ENCODE peak calls at places on chromosome 19, in ten cellular contexts. T, L, K, H, Z, O, D, E, M and N are unnamed samples.

GRCh38 chr19:35987571-35987896 is 7.5 kb upstream of the SDHAF1 start:
- DNase-seq in H (no peak), K (no peak), T (no peak), L (no peak), Z (no peak), D (no peak), E (no peak), M (no peak), O (no peak), N (no peak)

GRCh38 chr19:50252111-50252886 is 48.9 kb downstream of the MYH14 start:
- DNase-seq in H (no peak), O (peak), T (no peak), M (peak), L (no peak), E (peak), D (no peak), K (no peak), Z (no peak), N (peak)

GRCh38 chr19:47086280-47086679 is 27.3 kb downstream of the ZC3H4 start:
- DNase-seq in T (no peak), O (no peak), H (no peak), E (no peak), L (no peak), M (no peak), K (no peak), Z (no peak), D (no peak), N (no peak)

GRCh38 chr19:16637535-16637934 is 9.5 kb upstream of the MED26 start:
- DNase-seq in O (no peak), E (no peak), Z (no peak), H (no peak), D (no peak), K (no peak), T (no peak), M (peak), L (no peak), N (no peak)

GRCh38 chr19:1449467-1450442 is at the start of gene APC2:
- DNase-seq in T (no peak), Z (no peak), D (no peak), O (no peak), H (no peak), L (no peak), K (no peak), E (no peak), M (no peak), N (peak)

GRCh38 chr19:17778621-17779280 is 16.2 kb upstream of the B3GNT3 start:
- DNase-seq in M (no peak), K (no peak), Z (no peak), O (no peak), L (peak), E (no peak), D (no peak), H (no peak), T (no peak), N (no peak)

GRCh38 chr19:39157275-39157996 is 31.9 kb downstream of the PAK4 start:
- DNase-seq in E (no peak), O (no peak), Z (no peak), T (no peak), M (no peak), H (no peak), K (no peak), L (no peak), D (no peak), N (no peak)

GRCh38 chr19:41939861-41940442 is 11.7 kb upstream of the ERFL start:
- DNase-seq in E (no peak), K (no peak), O (no peak), L (peak), M (no peak), Z (no peak), D (no peak), T (no peak), H (no peak), N (no peak)

GRCh38 chr19:38155453-38155852 is 68.6 kb downstream of the DPF1 start:
- DNase-seq in T (no peak), D (no peak), M (no peak), L (no peak), Z (no peak), E (no peak), H (no peak), O (peak), K (no peak), N (no peak)

GRCh38 chr19:30919737-30920136 is 429.5 kb downstream of the TSHZ3 start:
- DNase-seq in H (no peak), K (no peak), D (no peak), M (no peak), L (no peak), E (no peak), O (no peak), Z (no peak), T (no peak), N (no peak)

GRCh38 chr19:38270587-38271167 is 6.3 kb downstream of the SPINT2 start:
- DNase-seq in O (peak), Z (no peak), M (no peak), T (no peak), E (no peak), K (no peak), D (no peak), L (no peak), H (no peak), N (peak)

GRCh38 chr19:33766623-33767022 is 30.0 kb upstream of the KCTD15 start:
- DNase-seq in D (no peak), O (no peak), L (no peak), H (no peak), Z (no peak), M (no peak), T (no peak), E (no peak), K (no peak), N (no peak)

GRCh38 chr19:1901940-1902404 is 3.2 kb upstream of the ADAT3 start:
- DNase-seq in L (no peak), D (peak), O (no peak), E (peak), H (peak), K (no peak), T (no peak), Z (no peak), M (peak), N (no peak)

GRCh38 chr19:4374451-4375163 is 25.7 kb downstream of the SH3GL1 start:
- DNase-seq in K (peak), D (peak), H (peak), M (peak), E (peak), Z (peak), O (peak), T (no peak), L (no peak), N (peak)

GRCh38 chr19:3189702-3190469 is 4.2 kb downstream of the NCLN start:
- DNase-seq in T (no peak), M (no peak), E (no peak), O (no peak), L (no peak), H (no peak), Z (no peak), D (peak), K (no peak), N (no peak)

GRCh38 chr19:45428385-45429231 is 4.9 kb upstream of the ERCC1 start:
- DNase-seq in H (no peak), M (peak), E (peak), D (peak), T (no peak), K (no peak), Z (no peak), L (no peak), O (no peak), N (peak)

GRCh38 chr19:35124098-35125060 is 8.8 kb downstream of the FXYD3 start:
- DNase-seq in T (peak), E (peak), K (peak), L (peak), Z (peak), O (peak), M (peak), D (peak), H (peak), N (peak)

GRCh38 chr19:27777726-27778125 is 1435.2 kb downstream of the UQCRFS1 start:
- DNase-seq in K (no peak), Z (no peak), H (no peak), E (no peak), L (no peak), T (no peak), O (peak), D (no peak), M (peak), N (no peak)

GRCh38 chr19:43496960-43497359 is 7.6 kb downstream of the PHLDB3 start:
- DNase-seq in L (no peak), Z (no peak), K (no peak), H (no peak), M (no peak), D (peak), T (no peak), E (no peak), O (no peak), N (no peak)

GRCh38 chr19:3710265-3710812 is 2.2 kb downstream of the TJP3 start:
- DNase-seq in L (peak), M (peak), Z (peak), K (peak), E (peak), H (peak), O (peak), D (peak), T (no peak), N (no peak)

GRCh38 chr19:56566904-56567273 is 379 bp upstream of the ZNF470 start:
- DNase-seq in K (peak), D (peak), E (peak), H (peak), T (no peak), Z (no peak), O (peak), L (peak), M (peak), N (peak)

GRCh38 chr19:1655131-1655981 is 2.9 kb upstream of the TCF3 start:
- DNase-seq in L (peak), E (no peak), Z (no peak), M (peak), K (no peak), D (no peak), T (no peak), H (no peak), O (no peak), N (peak)

GRCh38 chr19:32287811-32288227 is 57.6 kb upstream of the ZNF507 start:
- DNase-seq in L (no peak), O (peak), M (peak), D (peak), Z (peak), E (peak), H (peak), T (no peak), K (peak), N (peak)

GRCh38 chr19:1361601-1362384 is 21.9 kb upstream of the NDUFS7 start:
- DNase-seq in K (no peak), H (no peak), L (no peak), E (no peak), O (no peak), D (no peak), M (no peak), Z (no peak), T (no peak), N (peak)

GRCh38 chr19:55186080-55186479 is 6.0 kb upstream of the SYT5 start:
- DNase-seq in H (no peak), D (no peak), T (no peak), E (no peak), M (no peak), L (no peak), K (no peak), O (no peak), Z (no peak), N (no peak)

GRCh38 chr19:11378319-11379189 is 4.1 kb downstream of the SWSAP1 start:
- DNase-seq in L (peak), Z (no peak), T (no peak), H (peak), K (peak), O (peak), M (peak), E (peak), D (peak), N (peak)

GRCh38 chr19:51514866-51515481 is 13.4 kb upstream of the SIGLEC12 start:
- DNase-seq in E (peak), K (no peak), H (no peak), Z (peak), T (peak), O (peak), M (peak), L (no peak), D (no peak), N (peak)

GRCh38 chr19:32869369-32870153 is at the start of gene SLC7A9:
- DNase-seq in D (no peak), O (no peak), T (no peak), K (peak), H (no peak), E (no peak), Z (no peak), M (no peak), L (peak), N (no peak)

GRCh38 chr19:16326401-16327130 is 1.9 kb downstream of the KLF2 start:
- DNase-seq in Z (no peak), T (no peak), M (no peak), O (no peak), H (no peak), L (peak), D (no peak), K (peak), E (no peak), N (no peak)

GRCh38 chr19:3243851-3244700 is 19.6 kb downstream of the CELF5 start:
- DNase-seq in K (no peak), D (no peak), O (peak), H (no peak), E (no peak), M (peak), T (no peak), L (no peak), Z (peak), N (peak)

GRCh38 chr19:51259348-51260245 is 8.7 kb downstream of the SIGLECL1 start:
- DNase-seq in M (peak), L (no peak), K (no peak), O (peak), H (peak), D (peak), Z (peak), T (peak), E (peak), N (peak)

GRCh38 chr19:39428309-39429112 is 7.2 kb downstream of the RPS16 start:
- DNase-seq in E (peak), D (peak), K (no peak), H (no peak), O (peak), T (no peak), L (peak), M (no peak), Z (no peak), N (no peak)

GRCh38 chr19:40745402-40745780 is 4.9 kb downstream of the ACTMAP start:
- DNase-seq in L (no peak), K (no peak), M (no peak), Z (no peak), H (no peak), T (no peak), D (peak), E (no peak), O (no peak), N (no peak)

GRCh38 chr19:6738726-6739389 is 622 bp upstream of the TRIP10 start:
- DNase-seq in Z (no peak), D (peak), K (peak), T (no peak), E (peak), H (no peak), O (no peak), L (peak), M (no peak), N (no peak)
- TF ChIP-seq POLR2A in Z (no peak), D (no peak), K (no peak), T (no peak), E (no peak), H (no peak), O (no peak), L (no peak), M (no peak), N (no peak)

GRCh38 chr19:14519860-14520407 is 1.7 kb upstream of the DNAJB1 start:
- DNase-seq in Z (peak), E (no peak), T (no peak), M (peak), D (peak), H (no peak), O (peak), L (no peak), K (no peak), N (no peak)
- TF ChIP-seq POLR2A in Z (no peak), E (no peak), T (no peak), M (no peak), D (no peak), H (no peak), O (no peak), L (no peak), K (no peak), N (no peak)

DNA sequence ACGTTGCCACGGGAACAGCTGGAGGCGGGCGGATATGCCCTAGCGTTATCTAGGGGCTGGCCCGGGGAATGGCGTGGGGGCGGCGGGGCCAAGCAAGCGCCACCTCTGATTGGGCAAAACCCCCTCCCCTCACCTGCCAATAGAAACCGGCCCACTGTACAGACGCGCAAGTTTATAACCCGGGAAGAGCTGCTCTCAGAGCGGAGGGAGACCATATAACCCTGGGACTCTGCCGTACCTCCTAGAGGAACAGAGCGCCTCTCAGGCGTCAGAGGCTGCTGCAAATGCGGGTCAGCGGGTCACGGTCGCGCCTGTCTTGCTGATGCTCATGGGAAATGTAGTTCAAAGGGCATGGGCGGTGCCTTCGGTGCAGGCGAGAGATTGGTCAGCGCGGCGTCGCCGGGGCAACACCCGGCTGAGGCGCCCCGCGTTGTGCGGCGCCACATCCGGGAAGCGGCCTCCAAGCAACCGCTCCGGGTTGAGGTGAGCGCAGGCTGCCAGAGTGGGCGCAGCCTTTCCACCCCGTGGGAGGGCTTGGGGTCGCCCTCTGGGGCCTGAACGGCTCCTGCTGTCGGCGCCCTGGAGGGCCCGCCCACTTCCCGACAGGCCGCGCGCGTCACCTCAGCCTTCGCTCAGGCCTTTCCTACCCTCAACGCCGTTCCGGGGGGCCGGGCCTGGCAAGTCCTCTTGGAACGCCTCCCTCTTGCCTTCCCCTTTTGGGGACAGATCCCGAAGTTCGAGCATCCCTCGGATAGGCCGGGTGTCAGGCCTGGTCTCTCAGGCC is at the start of gene ZNF446:
- DNase-seq in K (peak), O (peak), E (peak), Z (peak), T (peak), H (peak), L (peak), M (peak), D (peak), N (peak)
- TF ChIP-seq POLR2A in K (no peak), O (peak), E (peak), Z (peak), T (peak), H (peak), L (no peak), M (peak), D (peak), N (peak)

GRCh38 chr19:12550951-12551832 is at the start of gene ZNF564:
- DNase-seq in T (peak), Z (peak), L (peak), M (peak), D (peak), H (peak), E (peak), O (peak), K (peak), N (peak)
- TF ChIP-seq POLR2A in T (peak), Z (peak), L (peak), M (peak), D (peak), H (peak), E (peak), O (peak), K (no peak), N (peak)